ENCODE peak calls at places on chromosomes 4 and X, in four cellular contexts. I is GM12865, Q is heart left ventricle, U is progenitor cell of endocrine pancreas. W is an unnamed sample.

GRCh38 chr4:38967260-38968095 is 64.7 kb downstream of the TMEM156 start:
- DNase-seq in I (no peak), Q (no peak), U (no peak), W (no peak)

GRCh38 chrX:40391662-40392061 is 189.1 kb upstream of the ATP6AP2 start:
- DNase-seq in I (peak; percentile 33), Q (no peak), U (no peak), W (no peak)

GRCh38 chrX:20571611-20572010 is 304.9 kb upstream of the RPS6KA3 start:
- DNase-seq in I (no peak), Q (no peak), U (no peak), W (no peak)

GRCh38 chrX:17706676-17707075 is 30.6 kb upstream of the SCML1 start:
- DNase-seq in I (no peak), Q (no peak), U (no peak), W (no peak)

GRCh38 chrX:11566158-11566557 is 99.6 kb downstream of the ARHGAP6 start:
- DNase-seq in I (no peak), Q (no peak), U (no peak), W (no peak)

GRCh38 chrX:120310861-120311631 is at the start of gene TMEM255A:
- DNase-seq in I (no peak), Q (no peak), U (no peak), W (no peak)

GRCh38 chrX:151896734-151897474 is 15.8 kb upstream of the MAGEA4 start:
- DNase-seq in I (no peak), Q (no peak), U (no peak), W (no peak)

GRCh38 chr4:83456184-83456501 is 285 bp downstream of the MRPS18C start:
- DNase-seq in I (no peak), Q (no peak), U (no peak), W (no peak)

GRCh38 chrX:24294619-24295018 is 19.2 kb downstream of the SUPT20HL2 start:
- DNase-seq in I (no peak), Q (no peak), U (no peak), W (peak; percentile 21)

GRCh38 chr4:129362685-129363274 is 266.8 kb downstream of the C4orf33 start:
- DNase-seq in I (peak; percentile 74), Q (no peak), U (peak; percentile 27), W (no peak)

GRCh38 chr4:102536768-102537167 is 35.6 kb downstream of the NFKB1 start:
- DNase-seq in I (no peak), Q (no peak), U (no peak), W (no peak)

GRCh38 chr4:130336585-130337217 is 1240.7 kb downstream of the C4orf33 start:
- DNase-seq in I (peak; percentile 19), Q (no peak), U (no peak), W (no peak)

GRCh38 chrX:119685225-119686066 is 7.5 kb downstream of the SEPTIN6 start:
- DNase-seq in I (peak; percentile 77), Q (no peak), U (no peak), W (no peak)

GRCh38 chrX:53190363-53190960 is 34.5 kb downstream of the KDM5C start:
- DNase-seq in I (no peak), Q (no peak), U (no peak), W (no peak)
- TF ChIP-seq CTCF in I (peak; percentile 5), Q (no peak), U (no peak), W (no peak)

DNA sequence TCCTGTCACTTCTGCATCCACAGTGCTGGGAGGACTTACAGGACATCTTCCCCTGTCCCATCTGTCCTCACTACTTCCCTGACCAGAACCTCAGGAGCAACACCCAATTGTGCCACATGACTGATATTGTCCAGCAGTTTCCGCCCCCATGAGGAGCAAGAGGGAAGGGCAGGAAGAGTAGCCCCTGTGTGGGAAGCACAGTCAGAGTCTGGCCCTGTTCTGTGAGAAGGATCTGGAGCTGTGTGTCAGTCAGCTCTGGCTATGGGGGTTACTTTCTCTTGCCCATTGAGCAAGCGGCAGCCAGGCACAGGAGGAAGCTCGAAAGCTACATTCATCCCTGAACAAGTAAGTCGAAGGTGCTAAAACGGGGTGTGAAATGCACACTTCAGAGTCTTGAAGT is 14.8 kb upstream of the TRIM60 start:
- DNase-seq in I (peak; percentile 41), Q (no peak), U (no peak), W (no peak)
- TF ChIP-seq CTCF in I (no peak), Q (no peak), U (peak; percentile 45), W (no peak)

GRCh38 chr4:154507170-154507569 is 15.6 kb upstream of the DCHS2 start:
- DNase-seq in I (no peak), Q (no peak), U (no peak), W (no peak)

GRCh38 chr4:154497901-154498300 is 6.3 kb upstream of the DCHS2 start:
- DNase-seq in I (no peak), Q (no peak), U (no peak), W (no peak)

GRCh38 chr4:154506253-154506652 is 14.7 kb upstream of the DCHS2 start:
- DNase-seq in I (peak; percentile 28), Q (no peak), U (no peak), W (no peak)

DNA sequence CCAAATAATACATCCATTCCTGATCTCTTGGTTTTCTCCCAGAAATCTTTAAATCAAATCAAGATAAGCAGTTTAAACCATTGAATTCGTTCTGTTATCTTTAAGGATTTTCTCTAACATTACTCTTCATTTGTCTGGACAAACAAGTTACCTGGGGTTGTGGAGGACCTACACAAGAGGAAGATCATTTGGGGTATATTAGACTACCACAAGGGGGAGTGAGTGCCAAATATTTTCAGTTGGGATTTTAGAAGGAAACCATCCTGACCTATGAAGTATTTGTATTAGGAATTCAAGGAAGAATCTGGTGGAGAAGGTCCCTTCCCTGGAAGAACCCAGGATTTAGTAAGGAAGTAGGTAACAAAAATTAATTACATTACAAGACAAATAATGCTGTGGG is 12.0 kb upstream of the DCHS2 start:
- DNase-seq in I (no peak), Q (no peak), U (no peak), W (no peak)
- TF ChIP-seq CTCF in I (peak; percentile 34), Q (no peak), U (peak; percentile 65), W (peak; percentile 17)

GRCh38 chrX:8254386-8254785 is 83.3 kb upstream of the VCX2 start:
- DNase-seq in I (no peak), Q (no peak), U (no peak), W (no peak)
- TF ChIP-seq CTCF in I (no peak), Q (no peak), U (no peak), W (no peak)

GRCh38 chr4:98828801-98829200 is 100.1 kb downstream of the EIF4E start:
- DNase-seq in I (peak; percentile 18), Q (no peak), U (no peak), W (no peak)
- TF ChIP-seq CTCF in I (peak; percentile 19), Q (no peak), U (no peak), W (no peak)

W was measured in tibial artery.